ENCODE peak calls at places on chromosomes 6 and 20, in seven cellular contexts. O, M, Y, R, N, H and D are unnamed samples.

GRCh38 chr20:54017846-54018245 is 52.5 kb downstream of the BCAS1 start:
- DNase-seq in O (no peak), M (no peak), Y (no peak), R (no peak), N (no peak), H (no peak), D (no peak)

GRCh38 chr6:153816306-153816845 is 222.7 kb upstream of the OPRM1 start:
- DNase-seq in O (no peak), M (no peak), Y (no peak), R (no peak), N (no peak), H (no peak), D (no peak)

GRCh38 chr6:111750753-111751684 is 122.2 kb downstream of the FYN start:
- DNase-seq in O (peak), M (no peak), Y (no peak), R (no peak), N (no peak), H (peak), D (no peak)

GRCh38 chr20:1301031-1301529 is 27.9 kb downstream of the SDCBP2 start:
- DNase-seq in O (peak), M (no peak), Y (no peak), R (no peak), N (peak), H (peak), D (peak)

GRCh38 chr6:156379946-156380707 is 397.1 kb upstream of the ARID1B start:
- DNase-seq in O (no peak), M (no peak), Y (no peak), R (no peak), N (peak), H (peak), D (no peak)

GRCh38 chr6:121678245-121678644 is 242.8 kb downstream of the GJA1 start:
- DNase-seq in O (no peak), M (no peak), Y (no peak), R (no peak), N (no peak), H (no peak), D (no peak)

GRCh38 chr6:25907475-25908014 is 22.9 kb downstream of the SLC17A2 start:
- DNase-seq in O (no peak), M (no peak), Y (no peak), R (no peak), N (no peak), H (no peak), D (no peak)

GRCh38 chr20:19560876-19561480 is 197.1 kb upstream of the RIN2 start:
- DNase-seq in O (no peak), M (no peak), Y (no peak), R (no peak), N (no peak), H (no peak), D (no peak)

GRCh38 chr6:1719922-1720321 is 110.2 kb downstream of the FOXC1 start:
- DNase-seq in O (no peak), M (no peak), Y (no peak), R (no peak), N (no peak), H (no peak), D (no peak)

GRCh38 chr20:51797357-51798025 is 4.8 kb downstream of the SALL4 start:
- DNase-seq in O (no peak), M (no peak), Y (no peak), R (no peak), N (no peak), H (peak), D (no peak)

GRCh38 chr6:3194535-3195376 is 32.7 kb downstream of the TUBB2B start:
- DNase-seq in O (no peak), M (no peak), Y (no peak), R (peak), N (no peak), H (peak), D (no peak)

GRCh38 chr20:13771853-13772453 is 12.8 kb downstream of the ESF1 start:
- DNase-seq in O (no peak), M (no peak), Y (no peak), R (no peak), N (peak), H (no peak), D (peak)

GRCh38 chr6:47669684-47670515 is 28.5 kb upstream of the ADGRF4 start:
- DNase-seq in O (no peak), M (no peak), Y (no peak), R (no peak), N (peak), H (peak), D (peak)

GRCh38 chr20:46807998-46808397 is 86.6 kb upstream of the EYA2 start:
- DNase-seq in O (no peak), M (no peak), Y (no peak), R (no peak), N (no peak), H (no peak), D (no peak)

GRCh38 chr20:43948455-43948854 is 33.8 kb downstream of the TOX2 start:
- DNase-seq in O (no peak), M (no peak), Y (no peak), R (no peak), N (no peak), H (no peak), D (no peak)

GRCh38 chr6:110944681-110945151 is 13.8 kb upstream of the GTF3C6 start:
- DNase-seq in O (no peak), M (no peak), Y (no peak), R (no peak), N (peak), H (peak), D (peak)

GRCh38 chr6:85714893-85715530 is 72.3 kb upstream of the SYNCRIP start:
- DNase-seq in O (no peak), M (no peak), Y (no peak), R (no peak), N (peak), H (no peak), D (no peak)

GRCh38 chr6:134846865-134847264 is 103.0 kb downstream of the ALDH8A1 start:
- DNase-seq in O (no peak), M (no peak), Y (no peak), R (no peak), N (no peak), H (no peak), D (peak)

GRCh38 chr6:71642793-71643192 is 243.6 kb upstream of the RIMS1 start:
- DNase-seq in O (no peak), M (no peak), Y (no peak), R (no peak), N (no peak), H (no peak), D (no peak)

GRCh38 chr20:51534764-51535386 is 7.6 kb downstream of the NFATC2 start:
- DNase-seq in O (no peak), M (no peak), Y (no peak), R (no peak), N (no peak), H (no peak), D (no peak)

GRCh38 chr20:45835230-45836224 is 1.9 kb downstream of the SNX21 start:
- DNase-seq in O (no peak), M (no peak), Y (no peak), R (no peak), N (peak), H (no peak), D (peak)

GRCh38 chr20:32681175-32682084 is 7.7 kb upstream of the C20orf203 start:
- DNase-seq in O (no peak), M (no peak), Y (peak), R (peak), N (no peak), H (no peak), D (peak)

GRCh38 chr6:133977983-133978895 is 25.2 kb downstream of the TBPL1 start:
- DNase-seq in O (no peak), M (no peak), Y (no peak), R (no peak), N (peak), H (peak), D (peak)